ENCODE peak calls at places on chromosomes 4 and X, in five cellular contexts. One of them, this sample, is unnamed.

GRCh38 chrX:115563633-115564182 is 2.7 kb downstream of the PLS3 start:
- DNase-seq in stimulated activated CD8-positive, alpha-beta memory T cell treated with anti-CD3 and anti-CD28 coated beads, Interleukin-2, amount 100 ng/mL, for 1 hour: no peak
- DNase-seq in uterus: no peak
- DNase-seq in Caco-2: no peak
- DNase-seq in astrocyte of the spinal cord: no peak
- DNase-seq in this sample: no peak

GRCh38 chrX:137482136-137482535 is 83.8 kb upstream of the ZIC3 start:
- DNase-seq in uterus: no peak
- DNase-seq in stimulated activated CD8-positive, alpha-beta memory T cell treated with anti-CD3 and anti-CD28 coated beads, Interleukin-2, amount 100 ng/mL, for 1 hour: no peak
- DNase-seq in Caco-2: no peak
- DNase-seq in astrocyte of the spinal cord: no peak
- DNase-seq in this sample: no peak

GRCh38 chr4:41257257-41257900 is 651 bp downstream of the UCHL1 start:
- DNase-seq in Caco-2: peak; percentile 56
- DNase-seq in stimulated activated CD8-positive, alpha-beta memory T cell treated with anti-CD3 and anti-CD28 coated beads, Interleukin-2, amount 100 ng/mL, for 1 hour: no peak
- DNase-seq in uterus: no peak
- DNase-seq in astrocyte of the spinal cord: peak; percentile 48
- DNase-seq in this sample: peak; percentile 53

GRCh38 chr4:127856485-127857447 is 23.9 kb upstream of the PLK4 start:
- DNase-seq in astrocyte of the spinal cord: peak; percentile 85
- DNase-seq in uterus: no peak
- DNase-seq in Caco-2: no peak
- DNase-seq in stimulated activated CD8-positive, alpha-beta memory T cell treated with anti-CD3 and anti-CD28 coated beads, Interleukin-2, amount 100 ng/mL, for 1 hour: no peak
- DNase-seq in this sample: no peak

GRCh38 chrX:68822641-68823410 is 6.0 kb upstream of the EFNB1 start:
- DNase-seq in Caco-2: no peak
- DNase-seq in astrocyte of the spinal cord: peak; percentile 40
- DNase-seq in uterus: peak; percentile 53
- DNase-seq in stimulated activated CD8-positive, alpha-beta memory T cell treated with anti-CD3 and anti-CD28 coated beads, Interleukin-2, amount 100 ng/mL, for 1 hour: no peak
- DNase-seq in this sample: peak; percentile 56

GRCh38 chr4:122009524-122009923 is 57.7 kb upstream of the TRPC3 start:
- DNase-seq in Caco-2: no peak
- DNase-seq in stimulated activated CD8-positive, alpha-beta memory T cell treated with anti-CD3 and anti-CD28 coated beads, Interleukin-2, amount 100 ng/mL, for 1 hour: no peak
- DNase-seq in astrocyte of the spinal cord: no peak
- DNase-seq in uterus: no peak
- DNase-seq in this sample: no peak

GRCh38 chrX:65671966-65672365 is 4.5 kb downstream of the MSN start:
- DNase-seq in uterus: no peak
- DNase-seq in astrocyte of the spinal cord: no peak
- DNase-seq in Caco-2: no peak
- DNase-seq in stimulated activated CD8-positive, alpha-beta memory T cell treated with anti-CD3 and anti-CD28 coated beads, Interleukin-2, amount 100 ng/mL, for 1 hour: no peak
- DNase-seq in this sample: no peak

GRCh38 chr4:80006935-80007744 is 65.9 kb downstream of the ANTXR2 start:
- DNase-seq in stimulated activated CD8-positive, alpha-beta memory T cell treated with anti-CD3 and anti-CD28 coated beads, Interleukin-2, amount 100 ng/mL, for 1 hour: no peak
- DNase-seq in uterus: peak; percentile 31
- DNase-seq in astrocyte of the spinal cord: peak; percentile 49
- DNase-seq in Caco-2: no peak
- DNase-seq in this sample: no peak

GRCh38 chrX:122552291-122552800 is 631.7 kb upstream of the GRIA3 start:
- DNase-seq in astrocyte of the spinal cord: no peak
- DNase-seq in Caco-2: no peak
- DNase-seq in uterus: no peak
- DNase-seq in stimulated activated CD8-positive, alpha-beta memory T cell treated with anti-CD3 and anti-CD28 coated beads, Interleukin-2, amount 100 ng/mL, for 1 hour: no peak
- DNase-seq in this sample: no peak

GRCh38 chrX:32155044-32155638 is 1056.2 kb downstream of the DMD start:
- DNase-seq in astrocyte of the spinal cord: no peak
- DNase-seq in uterus: no peak
- DNase-seq in stimulated activated CD8-positive, alpha-beta memory T cell treated with anti-CD3 and anti-CD28 coated beads, Interleukin-2, amount 100 ng/mL, for 1 hour: no peak
- DNase-seq in Caco-2: no peak
- DNase-seq in this sample: no peak

GRCh38 chrX:41602946-41603345 is 85.8 kb upstream of the GPR34 start:
- DNase-seq in uterus: no peak
- DNase-seq in astrocyte of the spinal cord: no peak
- DNase-seq in Caco-2: no peak
- DNase-seq in stimulated activated CD8-positive, alpha-beta memory T cell treated with anti-CD3 and anti-CD28 coated beads, Interleukin-2, amount 100 ng/mL, for 1 hour: no peak
- DNase-seq in this sample: no peak

GRCh38 chr4:55336138-55337034 is 9.7 kb upstream of the SRD5A3 start:
- DNase-seq in uterus: no peak
- DNase-seq in Caco-2: no peak
- DNase-seq in stimulated activated CD8-positive, alpha-beta memory T cell treated with anti-CD3 and anti-CD28 coated beads, Interleukin-2, amount 100 ng/mL, for 1 hour: no peak
- DNase-seq in astrocyte of the spinal cord: no peak
- DNase-seq in this sample: no peak

GRCh38 chrX:119981286-119982070 is 37.9 kb upstream of the NKAP start:
- DNase-seq in stimulated activated CD8-positive, alpha-beta memory T cell treated with anti-CD3 and anti-CD28 coated beads, Interleukin-2, amount 100 ng/mL, for 1 hour: no peak
- DNase-seq in Caco-2: peak; percentile 34
- DNase-seq in uterus: no peak
- DNase-seq in astrocyte of the spinal cord: no peak
- DNase-seq in this sample: no peak

GRCh38 chrX:70043685-70044084 is 6.1 kb downstream of the AWAT2 start:
- DNase-seq in uterus: no peak
- DNase-seq in stimulated activated CD8-positive, alpha-beta memory T cell treated with anti-CD3 and anti-CD28 coated beads, Interleukin-2, amount 100 ng/mL, for 1 hour: no peak
- DNase-seq in Caco-2: no peak
- DNase-seq in astrocyte of the spinal cord: no peak
- DNase-seq in this sample: no peak

GRCh38 chr4:176433983-176434382 is 114.2 kb downstream of the SPCS3 start:
- DNase-seq in stimulated activated CD8-positive, alpha-beta memory T cell treated with anti-CD3 and anti-CD28 coated beads, Interleukin-2, amount 100 ng/mL, for 1 hour: no peak
- DNase-seq in Caco-2: no peak
- DNase-seq in uterus: no peak
- DNase-seq in astrocyte of the spinal cord: no peak
- DNase-seq in this sample: no peak

GRCh38 chrX:100350704-100351489 is 59.2 kb downstream of the PCDH19 start:
- DNase-seq in uterus: no peak
- DNase-seq in stimulated activated CD8-positive, alpha-beta memory T cell treated with anti-CD3 and anti-CD28 coated beads, Interleukin-2, amount 100 ng/mL, for 1 hour: no peak
- DNase-seq in Caco-2: no peak
- DNase-seq in astrocyte of the spinal cord: no peak
- DNase-seq in this sample: no peak

GRCh38 chr4:48340905-48341775 is at the start of gene SLAIN2:
- DNase-seq in uterus: peak; percentile 99
- DNase-seq in astrocyte of the spinal cord: peak; percentile 99
- DNase-seq in Caco-2: peak; percentile 98
- DNase-seq in stimulated activated CD8-positive, alpha-beta memory T cell treated with anti-CD3 and anti-CD28 coated beads, Interleukin-2, amount 100 ng/mL, for 1 hour: peak; percentile 98
- DNase-seq in this sample: peak; percentile 100

GRCh38 chr4:124253080-124253479 is 459.5 kb downstream of the ANKRD50 start:
- DNase-seq in astrocyte of the spinal cord: no peak
- DNase-seq in uterus: no peak
- DNase-seq in stimulated activated CD8-positive, alpha-beta memory T cell treated with anti-CD3 and anti-CD28 coated beads, Interleukin-2, amount 100 ng/mL, for 1 hour: no peak
- DNase-seq in Caco-2: no peak
- DNase-seq in this sample: no peak

GRCh38 chrX:2500091-2500680 is 590 bp downstream of the DHRSX start:
- DNase-seq in uterus: no peak
- DNase-seq in astrocyte of the spinal cord: peak; percentile 54
- DNase-seq in stimulated activated CD8-positive, alpha-beta memory T cell treated with anti-CD3 and anti-CD28 coated beads, Interleukin-2, amount 100 ng/mL, for 1 hour: no peak
- DNase-seq in Caco-2: peak; percentile 59
- DNase-seq in this sample: no peak

GRCh38 chr4:74109116-74109791 is 10.3 kb upstream of the CXCL2 start:
- DNase-seq in stimulated activated CD8-positive, alpha-beta memory T cell treated with anti-CD3 and anti-CD28 coated beads, Interleukin-2, amount 100 ng/mL, for 1 hour: no peak
- DNase-seq in astrocyte of the spinal cord: peak; percentile 94
- DNase-seq in uterus: no peak
- DNase-seq in Caco-2: peak; percentile 85
- DNase-seq in this sample: peak; percentile 61

GRCh38 chr4:14994242-14994641 is 8.0 kb upstream of the CPEB2 start:
- DNase-seq in stimulated activated CD8-positive, alpha-beta memory T cell treated with anti-CD3 and anti-CD28 coated beads, Interleukin-2, amount 100 ng/mL, for 1 hour: no peak
- DNase-seq in Caco-2: no peak
- DNase-seq in astrocyte of the spinal cord: peak; percentile 29
- DNase-seq in uterus: no peak
- DNase-seq in this sample: no peak

GRCh38 chr4:38782452-38783108 is at the start of gene TLR10:
- DNase-seq in uterus: peak; percentile 53
- DNase-seq in Caco-2: no peak
- DNase-seq in astrocyte of the spinal cord: peak; percentile 48
- DNase-seq in stimulated activated CD8-positive, alpha-beta memory T cell treated with anti-CD3 and anti-CD28 coated beads, Interleukin-2, amount 100 ng/mL, for 1 hour: no peak
- DNase-seq in this sample: no peak